ENCODE peak calls at places on chromosomes 1 and 21, in ten cellular contexts. W is fibroblast of lung, Q is A549, B is hepatocyte, D is lower lobe of right lung, C is AG04450, L is PC-9, J is heart right ventricle, R is psoas muscle, S is mesendoderm. N is an unnamed sample.
A peak's percentile ranks its signal among the peaks of the same experiment; 100 is the strongest.

GRCh38 chr1:7320661-7321060 is 450.4 kb upstream of the VAMP3 start:
- DNase-seq in S (no peak), J (no peak), B (no peak), D (no peak), C (no peak), Q (no peak), W (no peak), L (no peak), R (no peak), N (no peak)

GRCh38 chr21:35381743-35382310 is 332.7 kb upstream of the RUNX1 start:
- DNase-seq in L (no peak), Q (no peak), B (no peak), S (no peak), W (no peak), C (no peak), J (no peak), D (no peak), R (no peak), N (no peak)

GRCh38 chr1:52487632-52488031 is 65.3 kb downstream of the TUT4 start:
- DNase-seq in J (no peak), C (no peak), L (no peak), R (no peak), B (no peak), D (no peak), Q (no peak), W (no peak), S (no peak), N (no peak)

GRCh38 chr1:3061566-3061965 is 7.4 kb upstream of the PRDM16 start:
- DNase-seq in J (no peak), R (no peak), C (no peak), W (no peak), Q (no peak), D (peak; percentile 34), S (no peak), L (no peak), B (no peak), N (peak; percentile 56)

GRCh38 chr1:1793481-1794244 is 15.4 kb upstream of the NADK start:
- DNase-seq in S (no peak), B (no peak), J (no peak), D (peak; percentile 32), R (no peak), L (no peak), W (no peak), Q (no peak), C (no peak), N (no peak)

GRCh38 chr1:53061123-53061858 is 722 bp upstream of the PODN start:
- DNase-seq in S (no peak), B (no peak), C (no peak), D (peak; percentile 46), Q (no peak), J (no peak), W (no peak), L (no peak), R (peak; percentile 81), N (no peak)

GRCh38 chr1:201538618-201539551 is at the start of gene NAV1:
- DNase-seq in R (peak; percentile 82), L (peak; percentile 64), D (peak; percentile 68), B (peak; percentile 74), J (peak; percentile 70), C (no peak), W (peak; percentile 85), S (peak; percentile 85), Q (peak; percentile 71), N (peak; percentile 82)

GRCh38 chr1:153566414-153567371 is 1.0 kb upstream of the S100A2 start:
- DNase-seq in R (peak; percentile 96), D (peak; percentile 98), J (peak; percentile 92), L (peak; percentile 96), B (peak; percentile 97), S (peak; percentile 99), Q (peak; percentile 99), C (peak; percentile 98), W (peak; percentile 99), N (peak; percentile 99)

GRCh38 chr1:44454704-44455103 is 49.6 kb downstream of the RNF220 start:
- DNase-seq in D (no peak), W (no peak), Q (no peak), C (no peak), L (no peak), B (no peak), S (no peak), R (no peak), J (no peak), N (no peak)

GRCh38 chr1:38489844-38490270 is 369.7 kb downstream of the RRAGC start:
- DNase-seq in J (no peak), W (no peak), L (no peak), C (no peak), Q (peak; percentile 33), S (peak; percentile 98), B (peak; percentile 30), D (no peak), R (no peak), N (no peak)

GRCh38 chr21:33022828-33023573 is 2.7 kb upstream of the OLIG2 start:
- DNase-seq in B (no peak), L (no peak), C (no peak), S (no peak), W (no peak), Q (no peak), D (no peak), J (no peak), R (no peak), N (peak; percentile 69)

GRCh38 chr1:156510709-156511108 is 10.1 kb upstream of the MEF2D start:
- DNase-seq in B (no peak), J (peak; percentile 82), W (peak; percentile 88), D (peak; percentile 90), Q (no peak), C (peak; percentile 61), S (no peak), R (peak; percentile 93), L (no peak), N (peak; percentile 97)

GRCh38 chr1:161098161-161099068 is at the start of gene KLHDC9:
- DNase-seq in L (peak; percentile 80), C (no peak), R (peak; percentile 66), B (peak; percentile 90), S (peak; percentile 98), J (peak; percentile 77), Q (peak; percentile 64), D (peak; percentile 88), W (peak; percentile 87), N (no peak)

GRCh38 chr1:174839211-174839610 is 160.5 kb upstream of the CACYBP start:
- DNase-seq in W (peak; percentile 49), C (no peak), L (no peak), B (no peak), S (no peak), Q (no peak), J (no peak), D (no peak), R (no peak), N (no peak)

GRCh38 chr1:50393522-50394120 is 29.6 kb downstream of the DMRTA2 start:
- DNase-seq in L (no peak), D (no peak), S (peak; percentile 78), W (no peak), C (no peak), B (no peak), J (no peak), R (no peak), Q (no peak), N (no peak)

GRCh38 chr1:110631836-110632620 is 25.9 kb upstream of the KCNA2 start:
- DNase-seq in S (no peak), B (no peak), W (no peak), R (no peak), D (no peak), Q (no peak), J (no peak), C (no peak), L (no peak), N (no peak)

GRCh38 chr21:45371092-45371491 is 33.9 kb upstream of the COL18A1 start:
- DNase-seq in S (no peak), J (no peak), L (no peak), D (no peak), Q (no peak), B (no peak), W (no peak), R (no peak), C (no peak), N (no peak)

GRCh38 chr21:35203093-35204021 is 154.3 kb upstream of the RUNX1 start:
- DNase-seq in D (no peak), L (no peak), Q (no peak), R (peak; percentile 43), J (no peak), C (no peak), B (peak; percentile 43), S (no peak), W (peak; percentile 93), N (no peak)

GRCh38 chr1:185864889-185865288 is 130.7 kb downstream of the HMCN1 start:
- DNase-seq in C (peak; percentile 61), B (no peak), Q (no peak), J (no peak), S (no peak), D (no peak), L (no peak), W (peak; percentile 98), R (no peak), N (no peak)
- H3K27ac ChIP-seq in C (peak overlapping the region; percentile 63), B (no peak overlapping the region), Q (no peak overlapping the region), J (no peak overlapping the region), S (no peak overlapping the region), D (no peak overlapping the region), L (no peak overlapping the region), W (no peak overlapping the region), R (no peak overlapping the region), N (no peak overlapping the region)

DNA sequence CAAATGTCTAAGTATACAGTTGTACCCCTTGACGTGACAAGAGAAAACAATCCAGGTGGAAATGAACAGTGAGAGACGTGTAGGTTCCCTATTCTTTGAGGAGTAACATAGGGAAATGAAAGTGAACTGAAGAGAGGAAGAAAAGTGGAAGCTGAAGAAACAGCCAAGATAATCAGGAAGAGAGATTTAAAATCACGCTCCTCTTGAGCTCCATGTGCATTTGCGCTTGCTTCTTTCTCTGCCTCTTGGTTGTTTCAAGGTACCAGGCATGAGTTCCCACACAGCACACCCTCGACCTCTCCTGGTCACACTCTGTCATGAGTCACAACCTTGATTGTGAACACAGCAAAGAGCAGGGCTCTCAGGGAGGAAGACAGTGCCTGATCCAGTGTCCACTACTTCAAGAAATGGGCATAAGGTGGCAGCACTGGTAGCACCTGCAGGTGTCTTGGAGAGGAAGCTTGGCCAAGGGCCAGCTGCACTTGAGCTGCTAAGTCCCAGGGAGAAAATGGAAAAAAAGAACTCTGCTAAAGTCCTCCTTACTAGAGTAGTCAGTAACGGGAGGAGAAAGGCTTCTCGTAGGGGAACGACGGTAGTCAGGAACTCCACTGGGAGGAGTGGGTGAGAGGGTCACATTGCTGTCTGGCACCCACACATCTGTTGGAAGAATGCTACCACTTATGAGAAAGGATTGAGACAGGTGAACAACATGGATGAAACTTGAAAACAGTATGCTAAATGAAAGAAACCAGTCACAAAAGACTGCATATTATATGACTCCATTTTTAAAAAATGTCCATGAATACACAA is 18.3 kb upstream of the ARID1A start:
- DNase-seq in J (peak; percentile 77), Q (peak; percentile 81), W (peak; percentile 75), D (peak; percentile 94), C (no peak), B (peak; percentile 93), S (peak; percentile 93), L (peak; percentile 91), R (peak; percentile 61), N (peak; percentile 82)
- H3K4me3 ChIP-seq in J (no peak overlapping the region), Q (no peak overlapping the region), W (peak overlapping the region; percentile 14), D (peak overlapping the region; percentile 13), C (peak overlapping the region; percentile 20), B (no peak overlapping the region), S (no peak overlapping the region), L (no peak overlapping the region), R (peak overlapping the region; percentile 41), N (peak overlapping the region; percentile 54)

GRCh38 chr1:220958234-220958633 is 79.0 kb downstream of the HLX start:
- DNase-seq in S (no peak), B (no peak), W (no peak), J (no peak), R (no peak), Q (no peak), D (no peak), L (no peak), C (no peak), N (no peak)
- H3K27ac ChIP-seq in S (no peak overlapping the region), B (no peak overlapping the region), W (no peak overlapping the region), J (no peak overlapping the region), R (no peak overlapping the region), Q (peak overlapping the region; percentile 38), D (no peak overlapping the region), L (no peak overlapping the region), C (no peak overlapping the region), N (no peak overlapping the region)

GRCh38 chr1:167628754-167629515 is 1.1 kb upstream of the RCSD1 start:
- DNase-seq in R (no peak), J (no peak), S (no peak), D (no peak), L (no peak), C (no peak), W (no peak), B (no peak), Q (no peak), N (no peak)
- H3K4me3 ChIP-seq in R (peak overlapping the region; percentile 87), J (no peak overlapping the region), S (no peak overlapping the region), D (peak overlapping the region; percentile 73), L (no peak overlapping the region), C (no peak overlapping the region), W (no peak overlapping the region), B (no peak overlapping the region), Q (no peak overlapping the region), N (peak overlapping the region; percentile 97)